ENCODE peak calls at places on chromosome 10, in nine cellular contexts. S, F, C, K, P, R, N, Z and W are unnamed samples.

GRCh38 chr10:97279121-97279815 is 13.2 kb downstream of the ARHGAP19 start:
- DNase-seq in F (peak), P (peak), N (no peak), K (peak), R (peak), C (no peak), Z (no peak), S (no peak), W (no peak)

GRCh38 chr10:101778781-101779543 is 3.0 kb upstream of the FGF8 start:
- DNase-seq in S (no peak), K (no peak), F (no peak), C (peak), Z (peak), R (peak), P (no peak), N (no peak), W (peak)

GRCh38 chr10:125765835-125766234 is 9.8 kb downstream of the MMP21 start:
- DNase-seq in R (no peak), P (no peak), S (no peak), K (no peak), C (no peak), Z (no peak), F (no peak), N (no peak), W (no peak)

GRCh38 chr10:61754553-61755540 is 92.1 kb downstream of the CABCOCO1 start:
- DNase-seq in F (no peak), S (no peak), K (peak), C (no peak), N (peak), R (no peak), P (no peak), Z (no peak), W (no peak)

GRCh38 chr10:75295901-75296441 is 60.2 kb upstream of the COMTD1 start:
- DNase-seq in P (no peak), K (no peak), N (no peak), F (no peak), R (no peak), Z (peak), S (no peak), C (no peak), W (no peak)

GRCh38 chr10:69211104-69211503 is 9.0 kb upstream of the HKDC1 start:
- DNase-seq in K (no peak), Z (no peak), F (no peak), N (no peak), S (no peak), R (no peak), C (no peak), P (no peak), W (no peak)

GRCh38 chr10:103812431-103812830 is 42.9 kb downstream of the SH3PXD2A start:
- DNase-seq in S (no peak), N (no peak), K (no peak), R (peak), F (no peak), C (no peak), P (no peak), Z (no peak), W (no peak)

GRCh38 chr10:14611971-14612693 is 162.6 kb downstream of the FAM107B start:
- DNase-seq in K (no peak), N (no peak), S (no peak), P (no peak), R (no peak), Z (no peak), F (no peak), C (no peak), W (no peak)

GRCh38 chr10:9877978-9878377 is 1139.7 kb upstream of the CELF2 start:
- DNase-seq in Z (no peak), N (no peak), F (no peak), R (no peak), C (no peak), S (no peak), P (no peak), K (no peak), W (no peak)

GRCh38 chr10:69506834-69507643 is 55.8 kb downstream of the TSPAN15 start:
- DNase-seq in Z (no peak), C (no peak), P (peak), F (peak), S (no peak), K (no peak), R (no peak), N (no peak), W (no peak)

GRCh38 chr10:23779287-23779686 is 340.4 kb downstream of the OTUD1 start:
- DNase-seq in C (no peak), R (no peak), F (no peak), K (peak), P (no peak), Z (no peak), S (no peak), N (no peak), W (no peak)

GRCh38 chr10:123149568-123150228 is 1.8 kb downstream of the HMX2 start:
- DNase-seq in R (peak), S (no peak), K (peak), P (no peak), N (no peak), C (peak), Z (no peak), F (no peak), W (no peak)

GRCh38 chr10:44992070-44992731 is 8.5 kb upstream of the ZNF22 start:
- DNase-seq in P (no peak), Z (peak), R (no peak), K (no peak), F (no peak), S (peak), N (no peak), C (no peak), W (no peak)

GRCh38 chr10:29387269-29387668 is 98.4 kb downstream of the LYZL1 start:
- DNase-seq in S (no peak), F (no peak), Z (no peak), P (no peak), K (no peak), C (no peak), N (no peak), R (no peak), W (no peak)

GRCh38 chr10:79340646-79341244 is 6.5 kb upstream of the PPIF start:
- DNase-seq in P (no peak), K (no peak), Z (no peak), C (no peak), F (no peak), R (no peak), N (no peak), S (peak), W (no peak)

GRCh38 chr10:26870766-26871165 is 10.0 kb upstream of the ABI1 start:
- DNase-seq in Z (no peak), K (no peak), R (no peak), C (no peak), P (no peak), F (no peak), N (no peak), S (no peak), W (no peak)

GRCh38 chr10:128774979-128775378 is 648.8 kb upstream of the MKI67 start:
- DNase-seq in P (no peak), N (no peak), K (no peak), C (no peak), R (no peak), S (no peak), Z (no peak), F (no peak), W (no peak)

GRCh38 chr10:18238875-18239485 is 98.8 kb downstream of the CACNB2 start:
- DNase-seq in P (peak), K (peak), N (peak), R (peak), S (no peak), Z (no peak), F (no peak), C (no peak), W (peak)

GRCh38 chr10:125882596-125882995 is 1.5 kb upstream of the DHX32 start:
- DNase-seq in F (no peak), S (no peak), K (no peak), C (no peak), N (no peak), R (no peak), P (no peak), Z (no peak), W (peak)

GRCh38 chr10:29140991-29141390 is 147.9 kb upstream of the LYZL1 start:
- DNase-seq in S (no peak), K (peak), C (no peak), N (no peak), F (peak), Z (no peak), R (peak), P (peak), W (peak)

GRCh38 chr10:17472481-17473227 is 18.3 kb upstream of the ST8SIA6 start:
- DNase-seq in F (no peak), Z (no peak), S (no peak), P (no peak), K (no peak), N (no peak), C (no peak), R (no peak), W (no peak)

GRCh38 chr10:133115981-133116380 is 28.3 kb downstream of the ADGRA1 start:
- DNase-seq in R (no peak), P (no peak), K (no peak), F (no peak), C (no peak), Z (no peak), S (no peak), N (no peak), W (no peak)

GRCh38 chr10:112650588-112651030 is 203.6 kb downstream of the VTI1A start:
- DNase-seq in R (peak), Z (no peak), C (no peak), K (peak), S (no peak), F (peak), N (no peak), P (peak), W (no peak)

GRCh38 chr10:117294039-117294438 is 53.1 kb downstream of the SLC18A2 start:
- DNase-seq in F (no peak), K (no peak), Z (no peak), R (no peak), C (no peak), S (no peak), N (no peak), P (no peak), W (no peak)

GRCh38 chr10:48526846-48527505 is 77.9 kb downstream of the ARHGAP22 start:
- DNase-seq in R (no peak), S (no peak), N (no peak), K (no peak), C (no peak), F (no peak), P (no peak), Z (no peak), W (no peak)

GRCh38 chr10:101536800-101537199 is 51.3 kb downstream of the POLL start:
- DNase-seq in F (no peak), C (no peak), N (peak), P (peak), R (peak), K (peak), S (no peak), Z (no peak), W (no peak)

GRCh38 chr10:119305860-119306513 is 98.6 kb downstream of the GRK5 start:
- DNase-seq in F (peak), S (peak), R (peak), Z (no peak), N (peak), K (peak), P (peak), C (no peak), W (peak)

GRCh38 chr10:118568327-118568848 is 27.1 kb downstream of the PRLHR start:
- DNase-seq in C (no peak), Z (peak), N (peak), S (peak), F (peak), P (peak), K (peak), R (peak), W (peak)

GRCh38 chr10:59513558-59513957 is 151.2 kb upstream of the FAM13C start:
- DNase-seq in Z (no peak), S (no peak), P (peak), K (no peak), N (peak), F (no peak), R (no peak), C (no peak), W (peak)

GRCh38 chr10:51542863-51543262 is 156.5 kb downstream of the CSTF2T start:
- DNase-seq in P (no peak), F (no peak), K (no peak), Z (no peak), R (no peak), S (no peak), N (no peak), C (no peak), W (no peak)

GRCh38 chr10:51186358-51186757 is 112.1 kb downstream of the PRKG1 start:
- DNase-seq in Z (no peak), F (no peak), C (no peak), N (no peak), K (no peak), R (no peak), S (no peak), P (no peak), W (no peak)

GRCh38 chr10:15158448-15158847 is 10.0 kb downstream of the NMT2 start:
- DNase-seq in C (no peak), P (no peak), Z (no peak), F (no peak), S (no peak), N (no peak), K (no peak), R (no peak), W (no peak)

GRCh38 chr10:61903184-61903990 is 1.9 kb downstream of the ARID5B start:
- DNase-seq in Z (peak), K (peak), S (peak), N (peak), R (peak), C (peak), P (peak), F (peak), W (peak)

GRCh38 chr10:79088176-79088575 is 19.4 kb downstream of the ZMIZ1 start:
- DNase-seq in F (no peak), P (no peak), R (no peak), N (no peak), S (peak), K (peak), Z (peak), C (peak), W (no peak)

GRCh38 chr10:65346466-65346865 is 1579.4 kb upstream of the LRRTM3 start:
- DNase-seq in P (no peak), F (no peak), C (no peak), S (no peak), Z (no peak), K (no peak), N (no peak), R (no peak), W (no peak)

GRCh38 chr10:34655286-34656170 is 159.6 kb downstream of the PARD3 start:
- DNase-seq in F (peak), N (peak), R (peak), C (no peak), K (peak), Z (peak), S (no peak), P (peak), W (peak)

GRCh38 chr10:132637477-132638129 is 100.0 kb downstream of the INPP5A start:
- DNase-seq in P (peak), Z (no peak), N (peak), C (no peak), R (peak), K (peak), F (no peak), S (peak), W (peak)

DNA sequence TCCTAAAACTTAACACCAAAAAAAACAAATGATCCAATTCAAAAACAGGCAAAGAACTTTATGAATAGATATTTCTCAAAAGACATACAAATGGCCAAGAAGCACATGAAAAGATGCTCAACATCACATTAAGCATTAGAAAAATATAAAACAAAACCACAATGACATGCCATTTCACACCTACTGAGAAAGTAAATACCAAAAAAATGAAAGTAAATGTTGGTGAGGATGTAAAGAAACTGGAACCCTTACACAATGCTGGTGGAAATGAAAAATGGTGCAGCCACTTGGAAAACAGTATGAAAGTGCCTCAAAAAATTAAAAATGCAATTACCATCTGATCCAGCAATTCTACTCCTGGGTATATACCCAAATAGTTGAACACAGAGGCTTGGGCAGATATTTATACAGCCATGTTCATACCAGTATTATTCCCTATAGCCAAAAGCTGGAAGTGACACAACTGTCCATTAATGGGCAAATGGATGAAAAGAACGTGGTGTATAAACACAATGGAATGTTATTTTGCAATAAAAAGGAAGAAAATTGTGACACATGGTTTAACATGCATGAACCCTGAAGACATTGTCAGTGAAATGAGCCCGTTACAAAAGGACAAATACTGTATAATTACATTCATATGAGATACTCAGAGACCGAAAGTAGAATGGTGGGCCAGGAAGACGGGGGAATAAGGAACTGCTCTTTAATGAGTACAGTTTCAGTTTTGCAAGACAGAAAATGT is 89.0 kb downstream of the JMJD1C start:
- DNase-seq in P (peak), Z (no peak), F (no peak), R (peak), S (no peak), N (peak), C (no peak), K (peak), W (peak)
- H3K4me3 ChIP-seq in P (peak), Z (no peak), F (no peak), R (no peak), S (no peak), N (no peak), C (no peak), K (no peak), W (peak)

GRCh38 chr10:43093423-43094090 is 16.7 kb downstream of the RET start:
- DNase-seq in Z (no peak), F (no peak), K (peak), N (peak), R (no peak), S (no peak), C (no peak), P (peak), W (no peak)
- TF ChIP-seq CTCF in Z (no peak), F (no peak), K (no peak), N (peak), R (no peak), S (no peak), C (no peak), P (peak), W (peak)

GRCh38 chr10:114768394-114768786 is 53.2 kb upstream of the FHIP2A start:
- DNase-seq in R (no peak), S (no peak), P (no peak), N (no peak), F (no peak), C (no peak), Z (no peak), K (no peak), W (no peak)
- H3K4me3 ChIP-seq in R (peak), S (peak), P (peak), N (peak), F (no peak), C (peak), Z (peak), K (peak), W (peak)

DNA sequence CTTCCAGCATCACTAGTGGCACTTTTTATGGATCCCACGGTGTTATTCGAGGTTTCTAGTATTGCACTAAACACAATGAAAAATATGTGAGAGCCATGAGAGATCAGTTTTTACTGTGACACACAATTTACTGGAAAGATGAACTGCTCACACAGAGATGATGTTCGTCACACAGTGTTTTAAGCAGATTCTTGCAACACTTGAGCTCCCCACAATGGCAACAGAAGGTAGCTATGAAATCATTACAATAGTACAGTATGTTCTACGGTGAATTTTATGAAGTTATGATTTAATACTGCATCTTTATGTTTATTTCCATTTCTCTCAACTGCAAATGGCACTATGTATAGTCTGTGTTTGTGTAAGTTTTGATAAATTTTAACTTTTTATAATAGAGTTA is 27.4 kb upstream of the ENTPD1 start:
- DNase-seq in R (peak), Z (no peak), F (no peak), N (no peak), P (peak), K (peak), S (no peak), C (no peak), W (peak)
- TF ChIP-seq CTCF in R (no peak), Z (no peak), F (no peak), N (no peak), P (peak), K (no peak), S (no peak), C (no peak), W (no peak)

GRCh38 chr10:43254199-43254730 is 12.6 kb downstream of the RASGEF1A start:
- DNase-seq in R (no peak), N (no peak), C (peak), S (no peak), Z (peak), P (no peak), K (no peak), F (no peak), W (no peak)
- H3K4me3 ChIP-seq in R (no peak), N (no peak), C (no peak), S (no peak), Z (no peak), P (no peak), K (no peak), F (no peak), W (no peak)

GRCh38 chr10:93067443-93068365 is 6.0 kb upstream of the CYP26A1 start:
- DNase-seq in N (no peak), C (no peak), F (no peak), S (no peak), R (no peak), P (no peak), Z (no peak), K (no peak), W (no peak)

GRCh38 chr10:93070378-93071176 is 3.1 kb upstream of the CYP26A1 start:
- DNase-seq in F (no peak), S (no peak), R (no peak), P (no peak), K (no peak), C (no peak), Z (no peak), N (no peak), W (no peak)

GRCh38 chr10:93069245-93069561 is 4.5 kb upstream of the CYP26A1 start:
- DNase-seq in K (no peak), R (no peak), S (no peak), N (no peak), Z (no peak), P (no peak), F (no peak), C (no peak), W (no peak)

GRCh38 chr10:93066544-93066913 is 5.9 kb downstream of the CYP26C1 start:
- DNase-seq in R (no peak), P (no peak), N (no peak), S (no peak), C (no peak), Z (no peak), K (no peak), F (no peak), W (no peak)

DNA sequence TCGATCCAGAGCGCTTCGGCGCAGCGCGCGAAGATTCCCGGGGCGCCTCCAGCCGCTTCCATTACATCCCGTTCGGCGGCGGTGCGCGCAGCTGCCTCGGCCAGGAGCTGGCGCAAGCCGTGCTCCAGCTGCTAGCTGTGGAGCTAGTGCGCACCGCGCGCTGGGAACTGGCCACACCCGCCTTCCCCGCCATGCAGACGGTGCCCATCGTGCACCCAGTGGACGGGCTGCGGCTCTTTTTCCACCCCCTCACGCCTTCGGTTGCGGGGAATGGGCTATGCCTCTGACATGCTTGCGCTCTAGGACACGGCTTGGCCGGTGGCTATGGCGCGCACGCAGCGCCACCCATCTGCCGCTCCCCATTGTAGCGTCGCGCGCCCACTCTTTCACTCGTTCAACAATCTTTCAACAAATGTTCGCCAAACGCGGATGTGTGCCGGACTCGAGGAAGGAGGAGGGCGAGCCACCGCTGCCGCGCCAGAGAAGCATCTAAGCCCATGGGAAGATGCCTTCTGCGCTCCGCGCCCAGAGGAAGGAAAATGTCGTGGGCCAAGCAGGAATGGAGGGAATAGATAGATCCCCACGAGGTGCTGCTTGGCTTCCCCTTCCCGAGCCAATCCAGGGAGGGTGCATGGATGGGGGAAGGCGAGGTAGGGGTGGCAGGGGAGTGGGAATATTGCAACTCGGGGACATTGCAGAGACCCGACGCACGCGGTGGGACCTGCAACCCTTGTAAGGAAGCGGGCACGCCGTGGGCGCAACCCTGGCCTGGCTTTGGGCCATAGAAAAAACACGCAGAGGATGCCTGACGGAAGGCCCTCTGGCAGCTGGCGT is 5.1 kb upstream of the CYP26A1 start:
- DNase-seq in S (no peak), R (peak), C (no peak), K (peak), P (no peak), Z (no peak), N (peak), F (no peak), W (peak)
- TF ChIP-seq CTCF in S (no peak), R (no peak), C (no peak), K (no peak), P (no peak), Z (no peak), N (peak), F (no peak), W (peak)